ENCODE peak calls at places on chromosome 13, in nine cellular contexts. J is skeletal muscle cell; P is T follicular helper cell; T is AG09319; H is astrocyte of the spinal cord; C is HFFc6; F is activated CD4-positive, alpha-beta T cell treated with anti-CD3 and anti-CD28 coated beads, Interleukin-2, amount 10 ng/mL, durations not matched to agents 24 days and 14 days; Q is A673; N is mesenchymal stem cell. V is an unnamed sample.

GRCh38 chr13:46633416-46633815 is 80.4 kb downstream of the LRCH1 start:
- DNase-seq in J (peak; percentile 72), P (no peak), T (no peak), H (peak; percentile 82), C (peak; percentile 73), F (no peak), Q (no peak), N (peak; percentile 84), V (no peak)

GRCh38 chr13:112686987-112687386 is 2.9 kb upstream of the ATP11A start:
- DNase-seq in J (no peak), P (no peak), T (no peak), H (no peak), C (no peak), F (no peak), Q (no peak), N (no peak), V (no peak)

GRCh38 chr13:40190656-40191100 is 475.8 kb downstream of the FOXO1 start:
- DNase-seq in J (peak; percentile 48), P (peak; percentile 62), T (no peak), H (peak; percentile 80), C (peak; percentile 4), F (peak; percentile 90), Q (no peak), N (peak; percentile 83), V (peak; percentile 61)

GRCh38 chr13:29624997-29625396 is 29.5 kb upstream of the SLC7A1 start:
- DNase-seq in J (no peak), P (no peak), T (no peak), H (no peak), C (no peak), F (no peak), Q (no peak), N (no peak), V (no peak)

GRCh38 chr13:36074659-36075058 is 56.5 kb downstream of the DCLK1 start:
- DNase-seq in J (no peak), P (no peak), T (no peak), H (peak; percentile 29), C (no peak), F (no peak), Q (peak; percentile 38), N (no peak), V (no peak)

GRCh38 chr13:26324294-26324693 is 70.4 kb downstream of the CDK8 start:
- DNase-seq in J (no peak), P (no peak), T (no peak), H (no peak), C (no peak), F (no peak), Q (no peak), N (no peak), V (no peak)

GRCh38 chr13:73857106-73857505 is 277.1 kb downstream of the KLF12 start:
- DNase-seq in J (peak; percentile 64), P (no peak), T (no peak), H (no peak), C (no peak), F (no peak), Q (no peak), N (no peak), V (no peak)

GRCh38 chr13:97003071-97003470 is 8.8 kb upstream of the OXGR1 start:
- DNase-seq in J (no peak), P (no peak), T (no peak), H (peak; percentile 20), C (no peak), F (no peak), Q (no peak), N (peak; percentile 23), V (no peak)